ENCODE peak calls at places on chromosomes 7 and 10, in ten cellular contexts. One of them, this sample, is unnamed.
A peak's percentile ranks its signal among the peaks of the same experiment; 100 is the strongest.

GRCh38 chr7:35801392-35802101 is 690 bp downstream of the SEPTIN7 start:
- DNase-seq in germinal center: peak; percentile 74
- DNase-seq in AG04450: no peak
- DNase-seq in posterior vena cava: peak; percentile 91
- DNase-seq in non-pigmented ciliary epithelial cell: no peak
- DNase-seq in GM12865: peak; percentile 79
- DNase-seq in MCF 10A: peak; percentile 67
- DNase-seq in HT1080: peak; percentile 53
- DNase-seq in left kidney: peak; percentile 92
- DNase-seq in NCI-H774: peak; percentile 71
- DNase-seq in this sample: peak; percentile 63

GRCh38 chr10:113059001-113059780 is 109.1 kb downstream of the TCF7L2 start:
- DNase-seq in NCI-H774: no peak
- DNase-seq in MCF 10A: peak; percentile 83
- DNase-seq in non-pigmented ciliary epithelial cell: no peak
- DNase-seq in left kidney: peak; percentile 87
- DNase-seq in GM12865: no peak
- DNase-seq in HT1080: no peak
- DNase-seq in germinal center: no peak
- DNase-seq in AG04450: peak; percentile 36
- DNase-seq in posterior vena cava: no peak
- DNase-seq in this sample: no peak

GRCh38 chr7:74583630-74584029 is 73.9 kb upstream of the GTF2I start:
- DNase-seq in germinal center: no peak
- DNase-seq in left kidney: peak; percentile 65
- DNase-seq in NCI-H774: no peak
- DNase-seq in HT1080: no peak
- DNase-seq in MCF 10A: no peak
- DNase-seq in posterior vena cava: no peak
- DNase-seq in AG04450: no peak
- DNase-seq in GM12865: no peak
- DNase-seq in non-pigmented ciliary epithelial cell: no peak
- DNase-seq in this sample: no peak

GRCh38 chr7:151207315-151207714 is 3.0 kb downstream of the H2BK1 start:
- DNase-seq in HT1080: no peak
- DNase-seq in AG04450: no peak
- DNase-seq in left kidney: peak; percentile 36
- DNase-seq in GM12865: no peak
- DNase-seq in non-pigmented ciliary epithelial cell: no peak
- DNase-seq in posterior vena cava: no peak
- DNase-seq in germinal center: no peak
- DNase-seq in NCI-H774: no peak
- DNase-seq in MCF 10A: no peak
- DNase-seq in this sample: peak; percentile 31

GRCh38 chr7:67105382-67105781 is 108.7 kb downstream of the TYW1 start:
- DNase-seq in left kidney: no peak
- DNase-seq in NCI-H774: no peak
- DNase-seq in germinal center: no peak
- DNase-seq in posterior vena cava: no peak
- DNase-seq in AG04450: no peak
- DNase-seq in non-pigmented ciliary epithelial cell: no peak
- DNase-seq in HT1080: peak; percentile 37
- DNase-seq in GM12865: no peak
- DNase-seq in MCF 10A: peak; percentile 14
- DNase-seq in this sample: peak; percentile 96

GRCh38 chr10:107160866-107161265 is 3.6 kb downstream of the SORCS1 start:
- DNase-seq in GM12865: no peak
- DNase-seq in MCF 10A: peak; percentile 9
- DNase-seq in germinal center: no peak
- DNase-seq in non-pigmented ciliary epithelial cell: no peak
- DNase-seq in AG04450: no peak
- DNase-seq in HT1080: no peak
- DNase-seq in NCI-H774: no peak
- DNase-seq in left kidney: no peak
- DNase-seq in posterior vena cava: no peak
- DNase-seq in this sample: no peak

GRCh38 chr7:94333810-94334209 is 60.9 kb upstream of the COL1A2 start:
- DNase-seq in NCI-H774: no peak
- DNase-seq in MCF 10A: peak; percentile 4
- DNase-seq in germinal center: no peak
- DNase-seq in HT1080: no peak
- DNase-seq in AG04450: no peak
- DNase-seq in posterior vena cava: no peak
- DNase-seq in non-pigmented ciliary epithelial cell: no peak
- DNase-seq in GM12865: no peak
- DNase-seq in left kidney: no peak
- DNase-seq in this sample: no peak

GRCh38 chr10:59126992-59127391 is 49.5 kb upstream of the PHYHIPL start:
- DNase-seq in HT1080: no peak
- DNase-seq in germinal center: no peak
- DNase-seq in posterior vena cava: no peak
- DNase-seq in GM12865: no peak
- DNase-seq in left kidney: no peak
- DNase-seq in non-pigmented ciliary epithelial cell: no peak
- DNase-seq in AG04450: no peak
- DNase-seq in MCF 10A: peak; percentile 8
- DNase-seq in NCI-H774: no peak
- DNase-seq in this sample: peak; percentile 7

GRCh38 chr10:113646337-113647201 is 17.3 kb downstream of the NRAP start:
- DNase-seq in germinal center: no peak
- DNase-seq in GM12865: no peak
- DNase-seq in AG04450: no peak
- DNase-seq in posterior vena cava: peak; percentile 86
- DNase-seq in MCF 10A: no peak
- DNase-seq in NCI-H774: no peak
- DNase-seq in HT1080: no peak
- DNase-seq in left kidney: peak; percentile 27
- DNase-seq in non-pigmented ciliary epithelial cell: no peak
- DNase-seq in this sample: no peak

GRCh38 chr7:33243319-33243881 is 114.0 kb downstream of the BBS9 start:
- DNase-seq in left kidney: peak; percentile 76
- DNase-seq in germinal center: no peak
- DNase-seq in non-pigmented ciliary epithelial cell: peak; percentile 31
- DNase-seq in AG04450: peak; percentile 27
- DNase-seq in HT1080: peak; percentile 14
- DNase-seq in NCI-H774: no peak
- DNase-seq in MCF 10A: peak; percentile 57
- DNase-seq in GM12865: peak; percentile 29
- DNase-seq in posterior vena cava: no peak
- DNase-seq in this sample: peak; percentile 44

GRCh38 chr10:61784354-61785131 is 117.0 kb upstream of the ARID5B start:
- DNase-seq in posterior vena cava: no peak
- DNase-seq in germinal center: no peak
- DNase-seq in GM12865: no peak
- DNase-seq in left kidney: no peak
- DNase-seq in HT1080: no peak
- DNase-seq in non-pigmented ciliary epithelial cell: no peak
- DNase-seq in MCF 10A: no peak
- DNase-seq in AG04450: no peak
- DNase-seq in NCI-H774: no peak
- DNase-seq in this sample: no peak

GRCh38 chr7:6529643-6530042 is 21.6 kb downstream of the GRID2IP start:
- DNase-seq in HT1080: no peak
- DNase-seq in non-pigmented ciliary epithelial cell: no peak
- DNase-seq in left kidney: peak; percentile 19
- DNase-seq in posterior vena cava: no peak
- DNase-seq in MCF 10A: no peak
- DNase-seq in AG04450: no peak
- DNase-seq in germinal center: no peak
- DNase-seq in GM12865: no peak
- DNase-seq in NCI-H774: no peak
- DNase-seq in this sample: no peak

GRCh38 chr7:129606801-129607200 is 4.7 kb upstream of the NRF1 start:
- DNase-seq in left kidney: no peak
- DNase-seq in AG04450: no peak
- DNase-seq in posterior vena cava: no peak
- DNase-seq in NCI-H774: no peak
- DNase-seq in HT1080: no peak
- DNase-seq in non-pigmented ciliary epithelial cell: no peak
- DNase-seq in GM12865: peak; percentile 48
- DNase-seq in MCF 10A: no peak
- DNase-seq in germinal center: peak; percentile 50
- DNase-seq in this sample: no peak

GRCh38 chr10:29734640-29734979 is 99.8 kb upstream of the SVIL start:
- DNase-seq in NCI-H774: no peak
- DNase-seq in MCF 10A: no peak
- DNase-seq in germinal center: no peak
- DNase-seq in GM12865: no peak
- DNase-seq in non-pigmented ciliary epithelial cell: no peak
- DNase-seq in HT1080: peak; percentile 10
- DNase-seq in posterior vena cava: no peak
- DNase-seq in AG04450: no peak
- DNase-seq in left kidney: no peak
- DNase-seq in this sample: no peak

GRCh38 chr10:45672201-45673073 is at the start of gene ZFAND4:
- DNase-seq in GM12865: peak; percentile 100
- DNase-seq in HT1080: peak; percentile 93
- DNase-seq in posterior vena cava: peak; percentile 99
- DNase-seq in germinal center: peak; percentile 99
- DNase-seq in NCI-H774: peak; percentile 95
- DNase-seq in left kidney: peak; percentile 99
- DNase-seq in non-pigmented ciliary epithelial cell: peak; percentile 82
- DNase-seq in MCF 10A: peak; percentile 94
- DNase-seq in AG04450: peak; percentile 91
- DNase-seq in this sample: peak; percentile 99

GRCh38 chr10:51159841-51160240 is 85.6 kb downstream of the PRKG1 start:
- DNase-seq in AG04450: no peak
- DNase-seq in HT1080: no peak
- DNase-seq in non-pigmented ciliary epithelial cell: peak; percentile 43
- DNase-seq in left kidney: no peak
- DNase-seq in GM12865: no peak
- DNase-seq in NCI-H774: no peak
- DNase-seq in posterior vena cava: no peak
- DNase-seq in MCF 10A: no peak
- DNase-seq in germinal center: no peak
- DNase-seq in this sample: peak; percentile 22

GRCh38 chr10:118567701-118568248 is 27.7 kb downstream of the PRLHR start:
- DNase-seq in GM12865: no peak
- DNase-seq in left kidney: no peak
- DNase-seq in posterior vena cava: no peak
- DNase-seq in NCI-H774: no peak
- DNase-seq in HT1080: no peak
- DNase-seq in MCF 10A: no peak
- DNase-seq in germinal center: no peak
- DNase-seq in AG04450: no peak
- DNase-seq in non-pigmented ciliary epithelial cell: no peak
- DNase-seq in this sample: no peak

GRCh38 chr7:32588657-32589056 is 93.4 kb downstream of the AVL9 start:
- DNase-seq in GM12865: peak; percentile 46
- DNase-seq in germinal center: no peak
- DNase-seq in MCF 10A: peak; percentile 85
- DNase-seq in HT1080: peak; percentile 87
- DNase-seq in NCI-H774: no peak
- DNase-seq in left kidney: no peak
- DNase-seq in posterior vena cava: no peak
- DNase-seq in non-pigmented ciliary epithelial cell: peak; percentile 47
- DNase-seq in AG04450: no peak
- DNase-seq in this sample: peak; percentile 4

GRCh38 chr10:31554556-31554955 is 235.5 kb downstream of the ZEB1 start:
- DNase-seq in NCI-H774: no peak
- DNase-seq in HT1080: peak; percentile 78
- DNase-seq in AG04450: peak; percentile 34
- DNase-seq in germinal center: no peak
- DNase-seq in left kidney: no peak
- DNase-seq in non-pigmented ciliary epithelial cell: peak; percentile 67
- DNase-seq in GM12865: no peak
- DNase-seq in MCF 10A: no peak
- DNase-seq in posterior vena cava: no peak
- DNase-seq in this sample: no peak

GRCh38 chr7:31092606-31093005 is 40.5 kb downstream of the ADCYAP1R1 start:
- DNase-seq in non-pigmented ciliary epithelial cell: no peak
- DNase-seq in GM12865: no peak
- DNase-seq in left kidney: no peak
- DNase-seq in AG04450: no peak
- DNase-seq in NCI-H774: no peak
- DNase-seq in germinal center: no peak
- DNase-seq in HT1080: no peak
- DNase-seq in MCF 10A: no peak
- DNase-seq in posterior vena cava: peak; percentile 61
- DNase-seq in this sample: no peak

GRCh38 chr7:22672892-22673637 is 53.9 kb upstream of the IL6 start:
- DNase-seq in left kidney: peak; percentile 59
- DNase-seq in MCF 10A: no peak
- DNase-seq in HT1080: no peak
- DNase-seq in non-pigmented ciliary epithelial cell: no peak
- DNase-seq in NCI-H774: no peak
- DNase-seq in germinal center: no peak
- DNase-seq in AG04450: no peak
- DNase-seq in GM12865: peak; percentile 71
- DNase-seq in posterior vena cava: no peak
- DNase-seq in this sample: no peak

GRCh38 chr10:5927306-5927705 is 37.3 kb downstream of the FBH1 start:
- DNase-seq in non-pigmented ciliary epithelial cell: peak; percentile 30
- DNase-seq in MCF 10A: no peak
- DNase-seq in NCI-H774: no peak
- DNase-seq in posterior vena cava: no peak
- DNase-seq in germinal center: no peak
- DNase-seq in AG04450: peak; percentile 68
- DNase-seq in left kidney: no peak
- DNase-seq in HT1080: no peak
- DNase-seq in GM12865: no peak
- DNase-seq in this sample: no peak

GRCh38 chr7:74306737-74307469 is 17.7 kb downstream of the CLIP2 start:
- DNase-seq in germinal center: no peak
- DNase-seq in AG04450: no peak
- DNase-seq in MCF 10A: peak; percentile 83
- DNase-seq in HT1080: peak; percentile 76
- DNase-seq in GM12865: peak; percentile 37
- DNase-seq in non-pigmented ciliary epithelial cell: no peak
- DNase-seq in NCI-H774: no peak
- DNase-seq in left kidney: peak; percentile 73
- DNase-seq in posterior vena cava: no peak
- DNase-seq in this sample: peak; percentile 77

GRCh38 chr7:125877251-125877650 is 947.6 kb upstream of the POT1 start:
- DNase-seq in NCI-H774: no peak
- DNase-seq in HT1080: peak; percentile 6
- DNase-seq in GM12865: no peak
- DNase-seq in left kidney: no peak
- DNase-seq in AG04450: no peak
- DNase-seq in posterior vena cava: no peak
- DNase-seq in non-pigmented ciliary epithelial cell: no peak
- DNase-seq in MCF 10A: no peak
- DNase-seq in germinal center: no peak
- DNase-seq in this sample: no peak

GRCh38 chr7:32957326-32958045 is at the start of gene FKBP9:
- DNase-seq in MCF 10A: peak; percentile 89
- DNase-seq in AG04450: no peak
- DNase-seq in posterior vena cava: peak; percentile 97
- DNase-seq in GM12865: peak; percentile 54
- DNase-seq in HT1080: peak; percentile 79
- DNase-seq in left kidney: peak; percentile 96
- DNase-seq in germinal center: peak; percentile 42
- DNase-seq in non-pigmented ciliary epithelial cell: no peak
- DNase-seq in NCI-H774: peak; percentile 89
- DNase-seq in this sample: peak; percentile 67

GRCh38 chr7:151432658-151433521 is 7.1 kb downstream of the CRYGN start:
- DNase-seq in MCF 10A: no peak
- DNase-seq in non-pigmented ciliary epithelial cell: no peak
- DNase-seq in GM12865: peak; percentile 71
- DNase-seq in germinal center: peak; percentile 50
- DNase-seq in AG04450: no peak
- DNase-seq in NCI-H774: no peak
- DNase-seq in left kidney: no peak
- DNase-seq in posterior vena cava: peak; percentile 64
- DNase-seq in HT1080: no peak
- DNase-seq in this sample: no peak

GRCh38 chr7:100407285-100408180 is 21.0 kb downstream of the ZCWPW1 start:
- DNase-seq in MCF 10A: peak; percentile 82
- DNase-seq in germinal center: peak; percentile 71
- DNase-seq in HT1080: peak; percentile 75
- DNase-seq in non-pigmented ciliary epithelial cell: peak; percentile 59
- DNase-seq in left kidney: peak; percentile 87
- DNase-seq in AG04450: peak; percentile 41
- DNase-seq in posterior vena cava: no peak
- DNase-seq in NCI-H774: no peak
- DNase-seq in GM12865: peak; percentile 85
- DNase-seq in this sample: peak; percentile 90

GRCh38 chr7:89666436-89666835 is 487.8 kb upstream of the STEAP1 start:
- DNase-seq in AG04450: no peak
- DNase-seq in MCF 10A: no peak
- DNase-seq in left kidney: no peak
- DNase-seq in posterior vena cava: no peak
- DNase-seq in NCI-H774: no peak
- DNase-seq in non-pigmented ciliary epithelial cell: no peak
- DNase-seq in germinal center: no peak
- DNase-seq in GM12865: no peak
- DNase-seq in HT1080: peak; percentile 55
- DNase-seq in this sample: no peak